ENCODE peak calls at places on chromosomes 2 and 18, in nine cellular contexts. Y is mesendoderm; U is CD8-positive, alpha-beta T cell; X is OCI-LY7; T is iPS DF 6.9; K is left ventricle myocardium inferior; V is ovary; S is GM12878; Z is adrenal gland. H is an unnamed sample.

GRCh38 chr18:37476182-37476581 is 89.4 kb downstream of the CELF4 start:
- DNase-seq in Y (peak; percentile 55), U (no peak), X (peak; percentile 35), T (no peak), K (no peak), V (peak; percentile 28), S (no peak), Z (peak; percentile 40), H (no peak)

GRCh38 chr2:191936882-191937405 is 90.1 kb upstream of the CAVIN2 start:
- DNase-seq in Y (no peak), U (no peak), X (no peak), T (no peak), K (no peak), V (no peak), S (no peak), Z (no peak), H (no peak)

GRCh38 chr18:66510357-66511027 is 93.4 kb downstream of the CDH19 start:
- DNase-seq in Y (no peak), U (no peak), X (no peak), T (no peak), K (no peak), V (no peak), S (no peak), Z (no peak), H (no peak)

GRCh38 chr2:11624893-11625292 is 45.1 kb downstream of the NTSR2 start:
- DNase-seq in Y (no peak), U (no peak), X (no peak), T (no peak), K (no peak), V (no peak), S (no peak), Z (no peak), H (no peak)

GRCh38 chr2:231464576-231465540 is 574 bp upstream of the NCL start:
- DNase-seq in Y (no peak), U (peak; percentile 98), X (peak; percentile 98), T (peak; percentile 89), K (peak; percentile 99), V (peak; percentile 99), S (no peak), Z (peak; percentile 99), H (peak; percentile 99)

GRCh38 chr18:23530195-23530594 is 26.9 kb downstream of the RMC1 start:
- DNase-seq in Y (no peak), U (no peak), X (no peak), T (no peak), K (no peak), V (no peak), S (no peak), Z (no peak), H (no peak)

GRCh38 chr18:22223263-22223960 is 54.0 kb downstream of the GATA6 start:
- DNase-seq in Y (peak; percentile 68), U (no peak), X (no peak), T (no peak), K (peak; percentile 77), V (peak; percentile 62), S (no peak), Z (peak; percentile 95), H (peak; percentile 96)

GRCh38 chr2:158967731-158968395 is 577 bp upstream of the TANC1 start:
- DNase-seq in Y (peak; percentile 79), U (no peak), X (no peak), T (no peak), K (peak; percentile 52), V (peak; percentile 61), S (no peak), Z (peak; percentile 56), H (no peak)

GRCh38 chr2:6846967-6847695 is 18.6 kb downstream of the CMPK2 start:
- DNase-seq in Y (no peak), U (no peak), X (no peak), T (no peak), K (no peak), V (no peak), S (no peak), Z (no peak), H (no peak)

GRCh38 chr18:3380384-3380961 is 69.5 kb upstream of the TGIF1 start:
- DNase-seq in Y (no peak), U (no peak), X (no peak), T (no peak), K (no peak), V (no peak), S (no peak), Z (no peak), H (no peak)

GRCh38 chr18:23377669-23378469 is 75.2 kb upstream of the RIOK3 start:
- DNase-seq in Y (peak; percentile 46), U (no peak), X (no peak), T (no peak), K (no peak), V (peak; percentile 24), S (peak; percentile 39), Z (no peak), H (no peak)

GRCh38 chr18:72544092-72544886 is at the start of gene CBLN2:
- DNase-seq in Y (peak; percentile 72), U (no peak), X (no peak), T (peak; percentile 50), K (no peak), V (no peak), S (no peak), Z (peak; percentile 34), H (no peak)

GRCh38 chr2:46656640-46657039 is 177.3 kb downstream of the TMEM247 start:
- DNase-seq in Y (no peak), U (no peak), X (no peak), T (no peak), K (no peak), V (peak; percentile 37), S (no peak), Z (no peak), H (no peak)

GRCh38 chr2:46657042-46657504 is 177.7 kb downstream of the TMEM247 start:
- DNase-seq in Y (peak; percentile 66), U (no peak), X (peak; percentile 48), T (peak; percentile 29), K (no peak), V (peak; percentile 90), S (no peak), Z (peak; percentile 60), H (no peak)

GRCh38 chr2:46666044-46666662 is 186.8 kb downstream of the TMEM247 start:
- DNase-seq in Y (no peak), U (no peak), X (no peak), T (no peak), K (peak; percentile 83), V (peak; percentile 89), S (no peak), Z (peak; percentile 39), H (no peak)

GRCh38 chr2:46663614-46664013 is 184.2 kb downstream of the TMEM247 start:
- DNase-seq in Y (no peak), U (no peak), X (no peak), T (no peak), K (peak; percentile 33), V (no peak), S (no peak), Z (no peak), H (no peak)

DNA sequence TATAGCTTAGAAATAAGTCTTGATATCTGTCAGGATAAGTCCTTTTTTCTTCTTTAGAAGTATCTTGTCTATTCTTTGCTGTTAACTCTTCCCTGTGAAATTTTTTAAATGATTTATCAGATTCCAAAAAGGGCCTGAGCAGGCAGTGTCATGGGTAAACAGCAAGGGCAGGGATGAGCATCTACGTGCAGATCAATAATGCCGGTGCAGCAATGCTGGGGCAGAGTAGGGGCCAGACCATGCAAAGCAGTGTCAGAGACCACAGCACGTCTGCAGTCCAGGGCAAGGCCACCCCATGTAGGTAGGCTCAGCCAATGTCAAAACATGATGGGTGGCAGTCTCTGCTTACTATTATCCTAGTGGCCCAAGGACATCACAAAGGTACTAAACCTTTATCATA is 182.2 kb downstream of the TMEM247 start:
- DNase-seq in Y (no peak), U (no peak), X (no peak), T (no peak), K (no peak), V (no peak), S (no peak), Z (no peak), H (no peak)
- H3K4me1 ChIP-seq in Y (no peaks in the 10 kb centered on the region), U (no peaks in the 10 kb centered on the region), X (no peaks in the 10 kb centered on the region), T (no peaks in the 10 kb centered on the region), K (peaks cover 32% of the 10 kb centered on the region), V (peaks cover 12% of the 10 kb centered on the region), S (no peaks in the 10 kb centered on the region), Z (no peaks in the 10 kb centered on the region), H (no peaks in the 10 kb centered on the region)

GRCh38 chr2:54648256-54648655 is 75.2 kb upstream of the EML6 start:
- DNase-seq in Y (no peak), U (no peak), X (no peak), T (no peak), K (no peak), V (no peak), S (no peak), Z (no peak), H (no peak)
- H3K36me3 ChIP-seq in Y (peaks cover 12% of the 10 kb centered on the region), U (peaks cover 89% of the 10 kb centered on the region), X (peaks cover 97% of the 10 kb centered on the region), T (peaks cover 54% of the 10 kb centered on the region), K (peaks cover 100% of the 10 kb centered on the region), V (no peaks in the 10 kb centered on the region), S (peaks cover 69% of the 10 kb centered on the region), Z (peaks cover 98% of the 10 kb centered on the region), H (peaks cover 98% of the 10 kb centered on the region)

DNA sequence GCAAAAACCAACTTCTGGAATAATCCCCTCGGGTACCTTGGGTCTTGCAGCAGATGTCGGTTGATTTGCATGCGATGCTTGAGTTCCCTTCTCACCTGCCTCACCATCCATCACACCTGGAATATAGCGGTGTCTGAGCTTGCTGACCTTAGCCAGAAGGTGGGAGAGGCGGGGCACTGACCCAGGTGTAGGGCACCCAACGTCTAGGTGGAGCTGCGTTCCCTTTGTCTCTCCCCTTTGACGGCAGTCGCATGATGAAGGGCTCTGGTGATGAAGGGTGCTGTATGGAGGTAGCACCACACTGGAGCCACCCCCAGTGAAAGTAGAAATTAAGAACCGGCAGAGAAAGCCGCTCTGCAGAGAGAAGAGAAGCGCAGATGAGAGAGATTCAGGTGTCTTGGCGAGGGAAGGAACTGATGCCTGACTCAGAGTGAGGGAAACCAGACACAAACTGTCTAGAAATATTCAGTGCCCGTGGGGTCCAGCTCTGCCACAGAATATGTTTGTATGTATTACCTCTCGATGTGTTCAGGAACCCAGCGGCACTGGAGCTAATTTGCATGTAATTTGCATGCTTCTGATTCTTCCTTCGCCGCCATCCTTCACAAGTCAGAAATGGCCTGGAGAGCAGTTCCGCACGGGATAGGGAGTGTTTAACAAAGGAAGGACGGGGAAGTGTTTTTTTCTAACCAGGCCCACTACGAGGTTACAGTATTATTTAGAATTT is 19.4 kb upstream of the MBP start:
- DNase-seq in Y (no peak), U (no peak), X (peak; percentile 41), T (no peak), K (no peak), V (no peak), S (no peak), Z (no peak), H (peak; percentile 53)
- H3K4me3 ChIP-seq in Y (no peak overlapping the region), U (no peak overlapping the region), X (peak overlapping the region; percentile 52), T (no peak overlapping the region), K (no peak overlapping the region), V (no peak overlapping the region), S (peak overlapping the region; percentile 26), Z (no peak overlapping the region), H (no peak overlapping the region)

DNA sequence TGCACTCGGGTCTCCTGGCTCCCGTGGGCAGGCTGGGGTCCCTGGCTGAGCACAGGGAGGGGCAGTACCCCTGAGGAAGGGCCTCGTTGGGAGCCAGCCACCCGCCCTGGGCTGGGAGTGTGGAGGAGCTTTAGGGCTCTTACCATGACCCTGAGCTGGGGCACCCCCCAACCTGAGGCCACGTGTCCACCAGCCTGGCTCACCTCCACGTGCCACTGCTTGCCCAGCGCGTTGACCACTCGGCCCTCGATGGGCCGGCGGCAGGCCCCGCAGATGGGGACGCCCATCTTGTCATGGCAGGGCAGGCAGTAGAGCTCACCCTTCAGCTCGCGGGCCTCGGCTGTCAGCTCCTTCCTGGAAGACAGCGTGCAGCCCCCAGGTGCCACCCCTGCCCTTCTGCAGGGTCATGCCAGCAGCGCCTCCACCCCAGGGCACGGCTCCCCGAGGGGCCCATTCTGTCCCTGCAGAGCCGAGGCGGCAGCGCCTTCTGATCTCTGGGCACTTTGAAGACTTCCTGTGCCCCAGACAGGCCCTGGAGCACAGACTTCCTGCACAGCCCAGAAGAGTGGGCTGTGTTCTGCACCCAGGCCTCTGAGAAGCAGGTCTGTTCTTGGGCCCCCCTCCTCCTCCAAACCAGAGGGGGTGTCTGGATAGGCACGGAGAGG is 4.0 kb upstream of the GPR17 start:
- DNase-seq in Y (no peak), U (peak; percentile 65), X (peak; percentile 17), T (no peak), K (no peak), V (no peak), S (no peak), Z (no peak), H (no peak)
- H3K4me1 ChIP-seq in Y (peaks cover 10% of the 10 kb centered on the region), U (peaks cover 61% of the 10 kb centered on the region), X (peaks cover 11% of the 10 kb centered on the region), T (peaks cover 14% of the 10 kb centered on the region), K (peaks cover 97% of the 10 kb centered on the region), V (peaks cover 4% of the 10 kb centered on the region), S (no peaks in the 10 kb centered on the region), Z (no peaks in the 10 kb centered on the region), H (peaks cover 83% of the 10 kb centered on the region)

H was measured in right atrium auricular region.